ENCODE peak calls at places on chromosome 1, in seven cellular contexts. C, Y, J, M, A, P and U are unnamed samples.

GRCh38 chr1:86365890-86366289 is 30.2 kb downstream of the ODF2L start:
- DNase-seq in C (no peak), Y (no peak), J (no peak), M (no peak), A (no peak), P (no peak), U (no peak)

GRCh38 chr1:8137406-8138244 is 111.5 kb upstream of the ERRFI1 start:
- DNase-seq in C (no peak), Y (no peak), J (peak; percentile 90), M (no peak), A (no peak), P (no peak), U (no peak)

GRCh38 chr1:230807551-230808267 is 60.5 kb downstream of the CAPN9 start:
- DNase-seq in C (no peak), Y (no peak), J (no peak), M (no peak), A (no peak), P (no peak), U (no peak)

GRCh38 chr1:48916121-48917069 is 139.7 kb upstream of the BEND5 start:
- DNase-seq in C (no peak), Y (no peak), J (peak; percentile 70), M (no peak), A (peak; percentile 58), P (no peak), U (no peak)

GRCh38 chr1:69982992-69983391 is 222.4 kb downstream of the LRRC40 start:
- DNase-seq in C (no peak), Y (no peak), J (peak; percentile 46), M (no peak), A (no peak), P (no peak), U (no peak)

GRCh38 chr1:176211395-176212165 is 4.5 kb upstream of the COP1 start:
- DNase-seq in C (no peak), Y (no peak), J (no peak), M (no peak), A (no peak), P (no peak), U (no peak)

GRCh38 chr1:118154220-118154619 is 30.8 kb downstream of the SPAG17 start:
- DNase-seq in C (no peak), Y (no peak), J (no peak), M (no peak), A (peak; percentile 12), P (no peak), U (no peak)

GRCh38 chr1:47593598-47594285 is 155.9 kb downstream of the FOXD2 start:
- DNase-seq in C (no peak), Y (no peak), J (no peak), M (no peak), A (no peak), P (no peak), U (no peak)

GRCh38 chr1:246001142-246001812 is 505.8 kb downstream of the SMYD3 start:
- DNase-seq in C (no peak), Y (no peak), J (no peak), M (no peak), A (no peak), P (no peak), U (no peak)

GRCh38 chr1:156387899-156388813 is 19.1 kb downstream of the RHBG start:
- DNase-seq in C (peak; percentile 61), Y (no peak), J (no peak), M (no peak), A (no peak), P (no peak), U (peak; percentile 77)